ENCODE peak calls at places on chromosomes 7 and 10, in seven cellular contexts. H, N, C, R, W, M and T are unnamed samples.

GRCh38 chr10:78864761-78865517 is 203.8 kb upstream of the ZMIZ1 start:
- DNase-seq in M (no peak), W (no peak), R (no peak), C (no peak), N (no peak), H (no peak), T (no peak)

GRCh38 chr10:62047960-62048383 is 146.5 kb downstream of the ARID5B start:
- DNase-seq in W (no peak), C (no peak), M (no peak), N (no peak), H (no peak), R (peak), T (no peak)

GRCh38 chr7:19117081-19117869 is at the start of gene TWIST1:
- DNase-seq in R (peak), C (no peak), H (peak), M (no peak), W (no peak), N (peak), T (peak)

GRCh38 chr7:155351120-155351870 is 53.6 kb downstream of the INSIG1 start:
- DNase-seq in C (no peak), W (no peak), H (no peak), M (no peak), R (no peak), N (no peak), T (no peak)

GRCh38 chr7:80879849-80880248 is 39.0 kb downstream of the SEMA3C start:
- DNase-seq in R (no peak), M (peak), N (no peak), C (no peak), W (no peak), H (no peak), T (no peak)

GRCh38 chr7:105002-105401 is 87.4 kb upstream of the FAM20C start:
- DNase-seq in C (no peak), W (no peak), N (no peak), M (no peak), R (no peak), H (no peak), T (no peak)

GRCh38 chr10:50990568-50991495 is 83.5 kb upstream of the PRKG1 start:
- DNase-seq in R (no peak), W (no peak), M (no peak), N (peak), H (peak), C (no peak), T (peak)

GRCh38 chr7:22351329-22351692 is 5.6 kb downstream of the RAPGEF5 start:
- DNase-seq in W (no peak), R (no peak), C (no peak), H (peak), N (no peak), M (no peak), T (no peak)